ENCODE peak calls at places on chromosomes 2 and 18, in seven cellular contexts. N, C, O, S, W, L and D are unnamed samples.

GRCh38 chr2:157789161-157789720 is 86.9 kb downstream of the ACVR1 start:
- DNase-seq in S (no peak), C (no peak), O (no peak), N (no peak), L (no peak), W (no peak), D (no peak)

GRCh38 chr2:120826716-120827410 is 91.2 kb downstream of the GLI2 start:
- DNase-seq in N (peak), L (no peak), O (no peak), C (no peak), W (no peak), S (peak), D (peak)

GRCh38 chr2:151649966-151650365 is 84.3 kb downstream of the NEB start:
- DNase-seq in O (no peak), S (no peak), C (no peak), W (no peak), N (no peak), L (no peak), D (no peak)

GRCh38 chr2:167001165-167001564 is 112.9 kb downstream of the XIRP2 start:
- DNase-seq in L (no peak), O (no peak), S (no peak), C (no peak), W (no peak), N (no peak), D (no peak)

GRCh38 chr2:26848336-26849055 is 564 bp downstream of the DPYSL5 start:
- DNase-seq in S (peak), N (peak), W (peak), O (no peak), L (no peak), C (no peak), D (peak)

GRCh38 chr18:44388347-44388746 is 292.3 kb upstream of the SETBP1 start:
- DNase-seq in C (no peak), L (no peak), W (no peak), N (no peak), O (no peak), S (no peak), D (no peak)

GRCh38 chr2:233338046-233338445 is 16.2 kb upstream of the DGKD start:
- DNase-seq in C (no peak), N (no peak), W (no peak), L (no peak), S (no peak), O (no peak), D (no peak)

GRCh38 chr18:28529644-28530043 is 352.7 kb upstream of the CDH2 start:
- DNase-seq in W (no peak), C (no peak), L (no peak), N (no peak), O (no peak), S (no peak), D (no peak)

GRCh38 chr2:120912101-120912985 is 176.7 kb downstream of the GLI2 start:
- DNase-seq in N (no peak), C (peak), O (peak), L (no peak), W (peak), S (no peak), D (no peak)

GRCh38 chr2:86081724-86082123 is 24.0 kb downstream of the POLR1A start:
- DNase-seq in L (no peak), N (no peak), C (no peak), O (no peak), S (no peak), W (no peak), D (no peak)

GRCh38 chr2:150034665-150035064 is 447.1 kb upstream of the MMADHC start:
- DNase-seq in C (no peak), S (no peak), N (no peak), O (no peak), W (no peak), L (no peak), D (no peak)

GRCh38 chr2:240237609-240238151 is 97.2 kb upstream of the OTOS start:
- DNase-seq in W (no peak), N (peak), S (peak), O (peak), L (peak), C (no peak), D (no peak)

GRCh38 chr2:168120730-168121129 is 126.7 kb downstream of the STK39 start:
- DNase-seq in C (no peak), S (peak), N (no peak), W (no peak), L (no peak), O (no peak), D (no peak)

GRCh38 chr18:35775887-35776286 is 194.3 kb downstream of the GALNT1 start:
- DNase-seq in N (no peak), O (no peak), S (peak), W (no peak), C (no peak), L (no peak), D (no peak)

GRCh38 chr18:9653390-9653789 is 39.0 kb upstream of the PPP4R1 start:
- DNase-seq in N (no peak), C (no peak), L (no peak), W (no peak), S (peak), O (no peak), D (no peak)

GRCh38 chr2:240906141-240906910 is at the start of gene CROCC2:
- DNase-seq in L (no peak), C (no peak), S (no peak), N (no peak), O (no peak), W (no peak), D (peak)

GRCh38 chr18:59478591-59478990 is 119.5 kb upstream of the LMAN1 start:
- DNase-seq in L (no peak), C (no peak), W (no peak), O (peak), S (no peak), N (no peak), D (no peak)

GRCh38 chr2:175373001-175373727 is 191.7 kb upstream of the ATP5MC3 start:
- DNase-seq in L (peak), O (peak), W (no peak), C (no peak), N (no peak), S (peak), D (no peak)

GRCh38 chr2:162888641-162889040 is 50.1 kb upstream of the KCNH7 start:
- DNase-seq in L (no peak), S (no peak), C (no peak), N (peak), W (no peak), O (no peak), D (peak)

GRCh38 chr2:43045866-43046265 is 180.5 kb downstream of the ZFP36L2 start:
- DNase-seq in O (no peak), C (no peak), N (no peak), W (no peak), L (no peak), S (no peak), D (no peak)

GRCh38 chr2:127024769-127025356 is 82.1 kb downstream of the BIN1 start:
- DNase-seq in S (peak), L (no peak), N (peak), C (no peak), O (no peak), W (peak), D (peak)

GRCh38 chr2:182043021-182043420 is 57.4 kb downstream of the PPP1R1C start:
- DNase-seq in L (no peak), N (no peak), O (no peak), S (no peak), W (no peak), C (no peak), D (no peak)

GRCh38 chr18:52222211-52222610 is 117.8 kb upstream of the DCC start:
- DNase-seq in W (no peak), S (no peak), O (no peak), L (no peak), C (no peak), N (no peak), D (no peak)

GRCh38 chr2:178871536-178871935 is 64.3 kb upstream of the TTN start:
- DNase-seq in N (no peak), C (no peak), L (no peak), O (no peak), W (no peak), S (no peak), D (no peak)

GRCh38 chr2:73920577-73921545 is 5.8 kb upstream of the DGUOK start:
- DNase-seq in O (no peak), L (no peak), C (peak), W (peak), N (no peak), S (peak), D (no peak)